ENCODE peak calls at places on chromosome 15, in five cellular contexts. N is AG04450, K is lower leg skin, F is heart left ventricle, P is coronary artery. Q is an unnamed sample.

GRCh38 chr15:77083381-77084160 is 12.7 kb upstream of the TSPAN3 start:
- DNase-seq in N (no peak), K (peak), F (peak), P (peak), Q (peak)

GRCh38 chr15:85607842-85608241 is 186.9 kb downstream of the KLHL25 start:
- DNase-seq in N (peak), K (peak), F (no peak), P (no peak), Q (peak)

GRCh38 chr15:70095387-70096214 is 2.1 kb downstream of the TLE3 start:
- DNase-seq in N (no peak), K (peak), F (peak), P (no peak), Q (no peak)

GRCh38 chr15:91855684-91856553 is 2.4 kb downstream of the SLCO3A1 start:
- DNase-seq in N (no peak), K (no peak), F (no peak), P (no peak), Q (no peak)

GRCh38 chr15:67745059-67745993 is 80.0 kb upstream of the SKOR1 start:
- DNase-seq in N (no peak), K (no peak), F (no peak), P (no peak), Q (peak)

GRCh38 chr15:85865070-85865684 is 70.5 kb upstream of the KLHL25 start:
- DNase-seq in N (no peak), K (no peak), F (no peak), P (no peak), Q (peak)

GRCh38 chr15:35308802-35309201 is 223.7 kb upstream of the NANOGP8 start:
- DNase-seq in N (peak), K (no peak), F (no peak), P (no peak), Q (peak)

GRCh38 chr15:89625716-89626115 is 29.6 kb downstream of the KIF7 start:
- DNase-seq in N (no peak), K (no peak), F (no peak), P (no peak), Q (no peak)

GRCh38 chr15:40043927-40044716 is 5.1 kb upstream of the SRP14 start:
- DNase-seq in N (no peak), K (no peak), F (no peak), P (peak), Q (no peak)

GRCh38 chr15:55267401-55268053 is 22.1 kb downstream of the RAB27A start:
- DNase-seq in N (no peak), K (peak), F (peak), P (no peak), Q (peak)

GRCh38 chr15:37981781-37982180 is 47.3 kb downstream of the TMCO5A start:
- DNase-seq in N (no peak), K (no peak), F (no peak), P (no peak), Q (peak)

GRCh38 chr15:89462198-89462912 is 34.0 kb downstream of the RHCG start:
- DNase-seq in N (no peak), K (no peak), F (no peak), P (no peak), Q (peak)

GRCh38 chr15:83694538-83694937 is 40.6 kb downstream of the ADAMTSL3 start:
- DNase-seq in N (no peak), K (no peak), F (no peak), P (no peak), Q (no peak)

GRCh38 chr15:19973718-19974117 is 567.9 kb downstream of the GOLGA6L6 start:
- DNase-seq in N (no peak), K (no peak), F (no peak), P (no peak), Q (no peak)

GRCh38 chr15:52295421-52295991 is at the start of gene MYO5C:
- DNase-seq in N (no peak), K (peak), F (peak), P (no peak), Q (no peak)

GRCh38 chr15:33789141-33789540 is 179.2 kb upstream of the CHRM5 start:
- DNase-seq in N (no peak), K (no peak), F (no peak), P (no peak), Q (peak)

GRCh38 chr15:90001683-90002427 is 731 bp downstream of the ZNF710 start:
- DNase-seq in N (no peak), K (no peak), F (peak), P (no peak), Q (peak)

GRCh38 chr15:65951007-65951406 is 81.7 kb downstream of the RAB11A start:
- DNase-seq in N (no peak), K (no peak), F (no peak), P (no peak), Q (no peak)

GRCh38 chr15:52252781-52253180 is 42.8 kb downstream of the MYO5C start:
- DNase-seq in N (peak), K (no peak), F (no peak), P (no peak), Q (peak)

GRCh38 chr15:69735126-69735525 is 282.5 kb downstream of the RPLP1 start:
- DNase-seq in N (no peak), K (peak), F (no peak), P (no peak), Q (peak)

GRCh38 chr15:26171266-26171665 is 308.1 kb upstream of the ATP10A start:
- DNase-seq in N (no peak), K (no peak), F (no peak), P (no peak), Q (no peak)

GRCh38 chr15:40392986-40393948 is 10.7 kb downstream of the KNSTRN start:
- DNase-seq in N (no peak), K (no peak), F (no peak), P (no peak), Q (peak)

GRCh38 chr15:52013151-52013791 is 5.7 kb upstream of the MAPK6 start:
- DNase-seq in N (no peak), K (no peak), F (no peak), P (no peak), Q (peak)

GRCh38 chr15:100383302-100384107 is 41.7 kb upstream of the ADAMTS17 start:
- DNase-seq in N (no peak), K (no peak), F (no peak), P (no peak), Q (no peak)

GRCh38 chr15:93047621-93048425 is 41.2 kb downstream of the RGMA start:
- DNase-seq in N (no peak), K (no peak), F (peak), P (no peak), Q (no peak)

GRCh38 chr15:52672661-52673060 is 6.5 kb downstream of the ATOSA start:
- DNase-seq in N (no peak), K (no peak), F (no peak), P (no peak), Q (no peak)

GRCh38 chr15:40939909-40940801 is 11.0 kb downstream of the DLL4 start:
- DNase-seq in N (no peak), K (no peak), F (peak), P (no peak), Q (no peak)

GRCh38 chr15:90530250-90531051 is 728 bp downstream of the CRTC3 start:
- DNase-seq in N (no peak), K (peak), F (peak), P (peak), Q (peak)

GRCh38 chr15:28098766-28099554 is at the start of gene OCA2:
- DNase-seq in N (no peak), K (no peak), F (peak), P (peak), Q (peak)

GRCh38 chr15:39851505-39852082 is 68.5 kb downstream of the GPR176 start:
- DNase-seq in N (no peak), K (no peak), F (no peak), P (no peak), Q (peak)

GRCh38 chr15:77853008-77853328 is 220.3 kb upstream of the LINGO1 start:
- DNase-seq in N (no peak), K (no peak), F (no peak), P (no peak), Q (no peak)

GRCh38 chr15:42508263-42508690 is 12.8 kb downstream of the SNAP23 start:
- DNase-seq in N (no peak), K (no peak), F (no peak), P (no peak), Q (no peak)

GRCh38 chr15:90650117-90650955 is 66.8 kb upstream of the BLM start:
- DNase-seq in N (no peak), K (no peak), F (no peak), P (no peak), Q (peak)

GRCh38 chr15:77550275-77551251 is 82.1 kb downstream of the LINGO1 start:
- DNase-seq in N (no peak), K (no peak), F (no peak), P (no peak), Q (peak)

DNA sequence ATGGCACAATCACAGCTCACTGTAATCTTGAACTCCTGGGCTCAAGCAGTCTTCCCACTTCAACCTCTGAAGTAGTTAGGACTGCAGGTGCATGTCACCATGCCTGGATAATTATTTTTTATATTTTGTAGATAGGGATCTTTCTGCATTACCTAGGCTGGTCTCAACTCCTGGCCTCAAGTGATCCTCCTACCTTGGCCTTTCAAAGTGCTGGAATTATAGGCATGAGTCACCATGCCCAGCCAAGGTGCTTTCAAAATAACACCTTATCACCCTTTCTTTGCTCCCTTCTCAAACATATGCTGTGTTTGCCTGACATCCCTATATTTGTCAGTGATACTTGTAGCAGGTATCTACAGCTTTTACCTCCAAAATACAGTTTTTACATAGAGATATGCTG is 242.0 kb upstream of the ARRDC4 start:
- DNase-seq in N (no peak), K (no peak), F (no peak), P (no peak), Q (no peak)
- H3K4me3 ChIP-seq in N (no peak), K (no peak), F (no peak), P (no peak), Q (no peak)

GRCh38 chr15:76058714-76059319 is 968 bp upstream of the TMEM266 start:
- DNase-seq in N (no peak), K (no peak), F (no peak), P (no peak), Q (no peak)
- TF ChIP-seq CTCF in N (peak), K (no peak), F (no peak), P (no peak), Q (no peak)

DNA sequence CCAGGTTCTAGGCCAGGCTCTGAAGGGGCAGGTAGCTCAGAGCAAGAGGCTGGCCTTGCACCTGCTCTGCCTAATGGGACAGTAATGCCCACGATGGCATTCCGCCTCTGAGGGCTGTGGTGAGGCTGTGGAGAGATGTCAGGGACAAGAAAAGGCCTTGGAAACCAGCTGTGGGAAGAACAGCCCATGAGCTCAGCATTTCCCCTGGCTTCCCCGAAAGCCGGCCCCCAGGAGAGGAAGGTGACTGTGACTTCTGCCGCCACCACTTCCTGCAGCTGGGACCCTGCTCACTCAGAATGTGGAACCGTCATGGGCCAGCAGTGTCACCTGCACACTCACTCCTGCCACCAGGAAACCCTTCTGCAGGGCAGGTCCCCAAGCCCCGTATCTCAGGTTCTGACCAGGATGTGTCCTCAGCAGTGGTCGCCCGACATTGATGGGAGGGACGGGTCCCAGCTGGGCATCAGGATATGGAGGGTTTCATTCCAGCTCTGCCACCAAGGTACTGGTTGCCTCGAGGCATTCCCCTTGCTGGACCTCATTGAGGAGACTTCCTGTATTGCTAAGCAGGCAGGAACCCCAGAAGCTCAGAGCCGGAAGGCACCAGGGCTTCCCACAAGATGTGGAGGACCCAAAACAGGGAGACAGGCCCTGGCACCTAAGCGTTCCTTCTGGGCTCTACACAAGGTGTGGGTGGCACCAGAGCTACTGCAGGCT is 30.7 kb downstream of the SEMA7A start:
- DNase-seq in N (no peak), K (no peak), F (no peak), P (no peak), Q (no peak)
- H3K4me3 ChIP-seq in N (no peak), K (no peak), F (no peak), P (no peak), Q (no peak)

GRCh38 chr15:64665179-64665578 is 110.2 kb downstream of the RBPMS2 start:
- DNase-seq in N (no peak), K (no peak), F (no peak), P (no peak), Q (no peak)
- TF ChIP-seq CTCF in N (no peak), K (no peak), F (no peak), P (no peak), Q (no peak)

DNA sequence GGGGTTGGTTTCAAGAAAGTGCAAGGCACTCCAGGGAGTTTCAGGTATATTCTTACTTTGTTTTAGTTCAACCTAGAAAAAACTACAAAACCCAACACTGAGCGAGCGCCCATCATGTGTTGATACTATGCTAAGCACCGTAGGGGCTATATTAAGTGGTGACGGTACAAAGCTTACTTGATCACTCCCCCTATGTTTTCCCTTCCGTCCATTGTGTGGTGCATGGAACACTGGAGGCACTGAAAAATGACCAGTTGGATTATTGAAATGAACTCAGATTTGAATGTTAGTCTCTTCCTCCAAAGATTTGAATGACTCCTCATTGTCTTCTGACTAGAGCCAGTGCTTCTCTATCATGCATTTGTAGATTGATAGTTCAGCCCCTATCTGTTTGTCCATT is 6.6 kb downstream of the MYZAP start:
- DNase-seq in N (no peak), K (no peak), F (no peak), P (no peak), Q (no peak)
- H3K4me3 ChIP-seq in N (no peak), K (no peak), F (peak), P (no peak), Q (no peak)

DNA sequence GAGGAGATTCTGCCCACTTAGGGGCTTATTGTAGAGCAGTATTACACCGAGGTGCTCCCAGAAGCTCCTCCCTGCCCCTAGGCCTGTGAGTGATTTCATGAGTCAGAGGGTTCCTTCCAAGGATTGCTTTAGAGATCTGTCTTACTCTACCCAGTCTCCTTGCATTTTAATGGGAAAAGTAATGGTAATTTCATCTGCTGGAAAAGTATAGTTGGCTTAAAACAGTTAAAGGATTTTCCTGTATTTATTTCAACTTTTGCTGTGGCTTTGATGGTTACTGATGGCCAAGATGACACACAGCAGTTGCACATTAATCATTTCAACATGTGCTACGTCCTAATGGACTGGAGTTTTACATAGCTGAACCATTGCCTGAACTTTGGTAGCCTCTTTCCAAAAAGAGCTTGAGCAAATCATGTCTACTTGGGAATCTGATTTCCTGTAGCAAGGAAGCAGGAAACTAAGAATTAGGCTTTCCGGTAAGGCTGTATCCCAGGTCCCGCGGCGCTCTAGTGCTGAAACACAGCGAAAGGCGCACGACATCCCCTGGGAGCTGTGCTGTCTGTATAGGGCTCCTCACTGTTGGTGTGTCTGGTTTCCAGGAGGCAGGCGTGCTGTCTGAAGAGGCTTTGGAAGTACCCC is 9.2 kb upstream of the PGPEP1L start:
- DNase-seq in N (no peak), K (no peak), F (no peak), P (no peak), Q (peak)
- TF ChIP-seq CTCF in N (no peak), K (no peak), F (no peak), P (no peak), Q (no peak)